ENCODE peak calls at places on chromosomes 5 and 9, in ten cellular contexts. B, X, T, D, M, P, R, Y, Q and U are unnamed samples.

GRCh38 chr5:89128097-89128496 is 245.1 kb upstream of the MEF2C start:
- DNase-seq in R (no peak), M (no peak), X (peak), P (no peak), Y (no peak), T (no peak), D (no peak), Q (no peak), B (no peak), U (no peak)

GRCh38 chr5:142716963-142717362 is 31.1 kb upstream of the FGF1 start:
- DNase-seq in M (no peak), X (peak), R (no peak), P (peak), B (no peak), Y (peak), D (no peak), Q (peak), T (no peak), U (no peak)

GRCh38 chr9:110810251-110810976 is 141.8 kb downstream of the MUSK start:
- DNase-seq in D (no peak), T (no peak), M (no peak), R (no peak), X (no peak), Y (no peak), P (no peak), Q (no peak), B (no peak), U (no peak)

GRCh38 chr5:36688722-36689121 is 82.3 kb downstream of the SLC1A3 start:
- DNase-seq in D (no peak), B (no peak), X (peak), T (no peak), Q (peak), R (no peak), Y (no peak), M (no peak), P (no peak), U (no peak)

GRCh38 chr9:112061152-112061740 is 113.9 kb downstream of the SUSD1 start:
- DNase-seq in Y (peak), Q (peak), T (peak), R (peak), X (no peak), M (no peak), P (peak), B (no peak), D (peak), U (no peak)

GRCh38 chr5:68343421-68343826 is 127.9 kb downstream of the PIK3R1 start:
- DNase-seq in D (peak), B (peak), P (peak), T (no peak), R (no peak), X (no peak), M (no peak), Q (peak), Y (peak), U (no peak)

GRCh38 chr9:107615325-107615724 is 125.8 kb upstream of the KLF4 start:
- DNase-seq in D (no peak), X (no peak), M (no peak), R (no peak), B (no peak), T (no peak), Y (no peak), P (no peak), Q (no peak), U (no peak)

GRCh38 chr5:59768204-59769040 is 125.1 kb downstream of the PDE4D start:
- DNase-seq in D (peak), B (peak), P (peak), R (peak), T (peak), Y (peak), Q (no peak), M (peak), X (peak), U (no peak)

GRCh38 chr5:145948047-145948446 is 11.7 kb downstream of the SH3RF2 start:
- DNase-seq in R (no peak), T (no peak), X (no peak), B (no peak), D (no peak), Q (no peak), M (no peak), Y (no peak), P (no peak), U (no peak)

GRCh38 chr5:6633469-6634326 is 458 bp downstream of the SRD5A1 start:
- DNase-seq in M (no peak), X (peak), B (no peak), Q (peak), D (no peak), T (no peak), P (peak), Y (peak), R (no peak), U (no peak)

GRCh38 chr5:6634327-6634713 is 1.1 kb downstream of the SRD5A1 start:
- DNase-seq in P (no peak), T (no peak), D (no peak), M (no peak), X (no peak), Q (peak), B (no peak), Y (no peak), R (no peak), U (no peak)

GRCh38 chr5:6636293-6636692 is 3.1 kb downstream of the SRD5A1 start:
- DNase-seq in B (no peak), D (no peak), R (peak), Q (no peak), Y (no peak), T (peak), X (no peak), M (no peak), P (no peak), U (no peak)

GRCh38 chr5:6632931-6633468 is at the start of the genes NSUN2 and SRD5A1:
- DNase-seq in X (peak), Y (peak), D (peak), B (peak), M (peak), T (peak), P (peak), Q (peak), R (peak), U (peak)

GRCh38 chr5:6634788-6635430 is 1.7 kb downstream of the SRD5A1 start:
- DNase-seq in X (no peak), B (no peak), Y (no peak), P (no peak), D (no peak), R (no peak), Q (no peak), T (no peak), M (no peak), U (no peak)
- H3K27ac ChIP-seq in X (no peak), B (no peak), Y (no peak), P (no peak), D (no peak), R (no peak), Q (peak), T (no peak), M (no peak), U (peak)

GRCh38 chr9:137190315-137190853 is 1.9 kb downstream of the SSNA1 start:
- DNase-seq in R (no peak), X (no peak), T (no peak), P (no peak), M (no peak), D (no peak), Q (no peak), Y (no peak), B (no peak), U (no peak)

GRCh38 chr9:137188490-137189296 is at the start of the genes ANAPC2 and SSNA1:
- DNase-seq in D (peak), X (peak), M (peak), Y (peak), R (peak), P (peak), Q (peak), B (peak), T (peak), U (peak)

GRCh38 chr9:137191245-137191644 is 2.8 kb downstream of the SSNA1 start:
- DNase-seq in T (no peak), M (no peak), P (no peak), X (no peak), R (no peak), B (no peak), Q (no peak), D (no peak), Y (no peak), U (no peak)

GRCh38 chr9:137188086-137188489 is 272 bp downstream of the ANAPC2 start:
- DNase-seq in R (no peak), D (no peak), P (no peak), T (no peak), M (no peak), X (no peak), Q (no peak), Y (no peak), B (no peak), U (no peak)

GRCh38 chr9:137189297-137190295 is 1.1 kb downstream of the SSNA1 start:
- DNase-seq in Q (no peak), X (no peak), M (no peak), D (no peak), Y (no peak), B (no peak), T (no peak), P (no peak), R (no peak), U (no peak)
- TF ChIP-seq CTCF in Q (no peak), X (no peak), M (no peak), D (no peak), Y (no peak), B (no peak), T (no peak), P (no peak), R (no peak), U (no peak)

GRCh38 chr5:177603631-177604030 is 3.7 kb downstream of the B4GALT7 start:
- DNase-seq in P (no peak), D (no peak), Q (no peak), M (no peak), B (no peak), R (no peak), Y (no peak), T (no peak), X (no peak), U (no peak)

GRCh38 chr5:177602458-177602830 is 2.5 kb downstream of the B4GALT7 start:
- DNase-seq in B (no peak), R (no peak), D (no peak), Q (no peak), P (no peak), X (no peak), M (no peak), Y (no peak), T (no peak), U (no peak)

GRCh38 chr5:177600458-177601018 is 606 bp downstream of the B4GALT7 start:
- DNase-seq in X (no peak), P (no peak), Q (no peak), B (no peak), M (no peak), D (no peak), R (no peak), Y (peak), T (peak), U (no peak)

GRCh38 chr5:177601577-177602457 is 1.9 kb downstream of the B4GALT7 start:
- DNase-seq in R (no peak), B (no peak), Q (peak), D (no peak), T (peak), Y (peak), M (no peak), P (no peak), X (peak), U (no peak)

GRCh38 chr5:177601126-177601525 is 1.2 kb downstream of the B4GALT7 start:
- DNase-seq in D (no peak), M (no peak), R (no peak), X (no peak), P (no peak), T (peak), B (no peak), Q (no peak), Y (no peak), U (no peak)
- H3K4me3 ChIP-seq in D (peak), M (no peak), R (peak), X (no peak), P (peak), T (peak), B (peak), Q (peak), Y (peak), U (peak)

GRCh38 chr9:124347206-124347967 is 67.9 kb downstream of the PSMB7 start:
- DNase-seq in T (no peak), B (no peak), P (peak), X (no peak), Q (no peak), Y (no peak), D (no peak), R (peak), M (no peak), U (no peak)

GRCh38 chr9:124347968-124348358 is 67.3 kb downstream of the PSMB7 start:
- DNase-seq in Y (no peak), M (peak), D (no peak), Q (no peak), R (peak), B (no peak), P (peak), T (peak), X (no peak), U (peak)

GRCh38 chr9:124345751-124346281 is 69.4 kb downstream of the PSMB7 start:
- DNase-seq in M (no peak), X (peak), D (no peak), Q (no peak), Y (no peak), B (no peak), P (no peak), R (peak), T (peak), U (no peak)

GRCh38 chr9:124345063-124345462 is 70.2 kb downstream of the PSMB7 start:
- DNase-seq in Y (no peak), R (peak), B (no peak), X (peak), M (no peak), P (no peak), D (no peak), T (no peak), Q (no peak), U (no peak)

GRCh38 chr9:124346347-124347163 is 68.7 kb downstream of the PSMB7 start:
- DNase-seq in T (peak), B (no peak), X (no peak), M (no peak), Q (no peak), R (peak), Y (no peak), D (no peak), P (no peak), U (no peak)
- H3K27ac ChIP-seq in T (no peak), B (no peak), X (peak), M (no peak), Q (no peak), R (no peak), Y (no peak), D (no peak), P (no peak), U (no peak)

GRCh38 chr9:114395768-114396167 is 8.0 kb upstream of the AKNA start:
- DNase-seq in Q (no peak), Y (no peak), M (no peak), T (no peak), D (no peak), P (no peak), R (no peak), B (no peak), X (no peak), U (no peak)

GRCh38 chr9:114395196-114395595 is 7.4 kb upstream of the AKNA start:
- DNase-seq in X (no peak), T (no peak), Y (no peak), Q (no peak), P (no peak), M (no peak), R (no peak), B (no peak), D (no peak), U (no peak)

GRCh38 chr9:114397848-114398605 is 10.2 kb upstream of the AKNA start:
- DNase-seq in R (peak), P (peak), B (peak), M (peak), T (peak), Q (peak), Y (peak), X (peak), D (peak), U (peak)

GRCh38 chr9:114397219-114397847 is 9.6 kb upstream of the AKNA start:
- DNase-seq in R (no peak), D (no peak), B (peak), Q (no peak), Y (no peak), T (no peak), P (no peak), X (peak), M (no peak), U (no peak)

GRCh38 chr9:114396558-114397218 is 8.9 kb upstream of the AKNA start:
- DNase-seq in P (no peak), T (no peak), Q (no peak), B (peak), Y (no peak), M (no peak), R (no peak), X (no peak), D (peak), U (no peak)
- TF ChIP-seq CTCF in P (no peak), T (no peak), Q (no peak), B (no peak), Y (no peak), M (no peak), R (no peak), X (no peak), D (no peak), U (no peak)